ENCODE peak calls at places on chromosomes 3 and 15, in five cellular contexts. S, I, H, X and W are unnamed samples.
A peak's percentile ranks its signal among the peaks of the same experiment; 100 is the strongest.

GRCh38 chr15:99424978-99425665 is 140.7 kb upstream of the MEF2A start:
- DNase-seq in S (no peak), I (no peak), H (peak; percentile 54), X (no peak), W (no peak)

GRCh38 chr15:29671308-29671981 is 150.8 kb downstream of the TJP1 start:
- DNase-seq in S (no peak), I (no peak), H (no peak), X (no peak), W (no peak)

GRCh38 chr15:59817834-59818233 is 128.7 kb upstream of the BNIP2 start:
- DNase-seq in S (no peak), I (no peak), H (no peak), X (no peak), W (no peak)

GRCh38 chr3:194952882-194953281 is 267.2 kb downstream of the FAM43A start:
- DNase-seq in S (no peak), I (no peak), H (peak; percentile 59), X (no peak), W (no peak)

GRCh38 chr3:143362115-143362992 is 242.8 kb downstream of the CHST2 start:
- DNase-seq in S (no peak), I (no peak), H (no peak), X (no peak), W (no peak)

GRCh38 chr3:33218446-33219174 is at the start of gene SUSD5:
- DNase-seq in S (peak; percentile 15), I (peak; percentile 74), H (no peak), X (no peak), W (peak; percentile 44)

GRCh38 chr3:38283810-38284775 is 2.0 kb downstream of the SLC22A14 start:
- DNase-seq in S (no peak), I (no peak), H (no peak), X (no peak), W (no peak)

GRCh38 chr3:134682196-134682880 is 31.5 kb upstream of the KY start:
- DNase-seq in S (no peak), I (no peak), H (no peak), X (no peak), W (no peak)

GRCh38 chr3:14216257-14217048 is 37.8 kb downstream of the LSM3 start:
- DNase-seq in S (peak; percentile 64), I (peak; percentile 32), H (peak; percentile 39), X (no peak), W (peak; percentile 42)

GRCh38 chr3:179969525-179969924 is 67.2 kb downstream of the PEX5L start:
- DNase-seq in S (no peak), I (no peak), H (no peak), X (peak; percentile 54), W (no peak)
- TF ChIP-seq SUZ12 in S (no peak), I (no peak), H (no peak), X (no peak), W (no peak)

GRCh38 chr15:38169982-38170381 is 82.7 kb upstream of the SPRED1 start:
- DNase-seq in S (no peak), I (no peak), H (no peak), X (no peak), W (no peak)

GRCh38 chr15:38176155-38176554 is 76.5 kb upstream of the SPRED1 start:
- DNase-seq in S (no peak), I (no peak), H (no peak), X (peak; percentile 61), W (no peak)

GRCh38 chr15:38176696-38177095 is 75.9 kb upstream of the SPRED1 start:
- DNase-seq in S (no peak), I (no peak), H (no peak), X (no peak), W (no peak)

GRCh38 chr15:38174691-38175090 is 77.9 kb upstream of the SPRED1 start:
- DNase-seq in S (no peak), I (no peak), H (no peak), X (no peak), W (no peak)
- TF ChIP-seq SUZ12 in S (no peak), I (no peak), H (no peak), X (no peak), W (no peak)

GRCh38 chr3:178558637-178559036 is 22.4 kb downstream of the KCNMB2 start:
- DNase-seq in S (no peak), I (no peak), H (no peak), X (no peak), W (no peak)
- TF ChIP-seq SUZ12 in S (no peak), I (no peak), H (no peak), X (no peak), W (no peak)

DNA sequence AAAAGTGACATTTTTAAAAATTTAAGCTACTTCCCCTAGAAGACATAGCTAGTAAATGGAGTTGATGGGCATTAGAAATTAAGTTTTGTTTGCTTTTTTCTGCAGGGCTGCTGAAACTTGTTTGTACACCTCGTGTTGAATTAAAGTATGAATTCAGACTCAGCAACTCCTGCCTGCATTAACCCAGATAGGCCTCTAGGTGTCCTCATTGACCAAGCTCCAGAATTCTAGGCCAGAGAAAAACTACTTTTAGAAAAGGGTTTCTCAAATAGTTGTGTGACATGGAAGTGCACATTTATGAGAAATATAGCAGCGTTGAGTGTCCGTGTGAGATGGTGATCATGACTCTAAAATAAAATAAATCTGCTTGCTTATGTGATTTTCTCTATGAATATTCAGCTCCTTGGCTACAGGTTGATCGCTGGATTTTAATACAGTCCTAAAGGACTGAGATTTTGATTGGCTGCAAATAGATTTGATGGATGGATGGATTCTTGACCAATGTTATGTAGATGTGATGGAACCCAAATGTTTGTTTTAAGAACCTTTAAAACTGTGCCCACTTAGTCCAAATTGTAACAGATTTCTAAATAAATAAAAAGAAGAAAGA is 39.3 kb upstream of the LMOD3 start:
- DNase-seq in S (no peak), I (peak; percentile 61), H (peak; percentile 43), X (peak; percentile 25), W (no peak)
- TF ChIP-seq SUZ12 in S (no peak), I (no peak), H (no peak), X (no peak), W (no peak)

GRCh38 chr15:88454867-88455810 is 12.0 kb downstream of the MRPL46 start:
- DNase-seq in S (peak; percentile 56), I (peak; percentile 71), H (peak; percentile 48), X (no peak), W (peak; percentile 72)
- TF ChIP-seq SUZ12 in S (no peak), I (no peak), H (no peak), X (no peak), W (no peak)

GRCh38 chr3:101829066-101829830 is 20.1 kb upstream of the NFKBIZ start:
- DNase-seq in S (no peak), I (no peak), H (no peak), X (no peak), W (no peak)
- TF ChIP-seq SUZ12 in S (no peak), I (no peak), H (no peak), X (no peak), W (no peak)

DNA sequence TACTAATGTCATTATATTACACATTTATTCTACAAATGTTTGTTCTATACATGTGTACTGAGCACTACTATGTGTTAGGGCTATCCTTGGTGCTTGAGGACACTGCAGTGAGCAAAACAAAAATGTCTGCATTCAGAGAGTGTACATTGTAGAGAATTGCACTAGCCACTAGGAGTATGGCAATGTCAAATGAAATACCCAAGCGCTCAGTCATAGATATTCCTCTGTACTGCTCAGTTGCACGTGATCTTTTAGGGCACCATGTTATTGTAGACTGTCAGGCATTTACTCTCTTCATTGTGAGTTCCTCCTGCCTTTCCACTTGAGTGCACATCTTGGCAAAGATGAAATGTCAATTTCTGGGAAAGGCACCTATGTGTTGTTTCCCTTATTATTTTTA is 36.8 kb downstream of the FNDC3B start:
- DNase-seq in S (no peak), I (no peak), H (no peak), X (no peak), W (no peak)
- TF ChIP-seq SUZ12 in S (no peak), I (no peak), H (no peak), X (no peak), W (no peak)